ENCODE peak calls at places on chromosomes 13 and 19, in nine cellular contexts. C, N, X, L, Z, Y, S, P and Q are unnamed samples.
A peak's percentile ranks its signal among the peaks of the same experiment; 100 is the strongest.

GRCh38 chr19:16463991-16464575 is 7.7 kb downstream of the EPS15L1 start:
- DNase-seq in C (no peak), N (peak; percentile 69), X (no peak), L (no peak), Z (no peak), Y (no peak), S (peak; percentile 67), P (no peak), Q (no peak)

GRCh38 chr19:15115080-15115479 is 7.9 kb downstream of the SYDE1 start:
- DNase-seq in C (no peak), N (no peak), X (no peak), L (no peak), Z (no peak), Y (peak; percentile 49), S (no peak), P (peak; percentile 75), Q (no peak)

GRCh38 chr13:54733639-54734038 is 1705.0 kb downstream of the OLFM4 start:
- DNase-seq in C (peak; percentile 3), N (peak; percentile 24), X (no peak), L (no peak), Z (no peak), Y (no peak), S (no peak), P (no peak), Q (no peak)

GRCh38 chr19:38877781-38878574 is at the start of gene RINL:
- DNase-seq in C (peak; percentile 80), N (no peak), X (peak; percentile 26), L (peak; percentile 52), Z (peak; percentile 49), Y (no peak), S (no peak), P (peak; percentile 42), Q (no peak)

GRCh38 chr13:94433055-94433947 is 46.2 kb downstream of the DCT start:
- DNase-seq in C (no peak), N (peak; percentile 86), X (peak; percentile 9), L (no peak), Z (no peak), Y (no peak), S (no peak), P (no peak), Q (peak; percentile 46)

GRCh38 chr19:48149430-48149829 is 20.7 kb downstream of the LIG1 start:
- DNase-seq in C (no peak), N (no peak), X (no peak), L (no peak), Z (no peak), Y (no peak), S (no peak), P (no peak), Q (no peak)

GRCh38 chr19:5312058-5312457 is 28.6 kb downstream of the PTPRS start:
- DNase-seq in C (no peak), N (no peak), X (no peak), L (no peak), Z (no peak), Y (no peak), S (no peak), P (no peak), Q (no peak)

GRCh38 chr19:36151144-36152051 is 849 bp downstream of the COX7A1 start:
- DNase-seq in C (no peak), N (no peak), X (no peak), L (no peak), Z (no peak), Y (no peak), S (no peak), P (peak; percentile 67), Q (no peak)

GRCh38 chr13:97211357-97211756 is 10.8 kb upstream of the MBNL2 start:
- DNase-seq in C (no peak), N (no peak), X (no peak), L (no peak), Z (no peak), Y (no peak), S (no peak), P (no peak), Q (no peak)

GRCh38 chr13:75985132-75985531 is 349.0 kb downstream of the LMO7 start:
- DNase-seq in C (no peak), N (peak; percentile 72), X (no peak), L (no peak), Z (no peak), Y (no peak), S (no peak), P (no peak), Q (no peak)

GRCh38 chr13:79457948-79458347 is 23.0 kb upstream of the NDFIP2 start:
- DNase-seq in C (no peak), N (no peak), X (peak; percentile 79), L (no peak), Z (no peak), Y (peak; percentile 43), S (no peak), P (peak; percentile 26), Q (no peak)

GRCh38 chr13:60572003-60572792 is 175.2 kb downstream of the TDRD3 start:
- DNase-seq in C (no peak), N (no peak), X (peak; percentile 81), L (no peak), Z (no peak), Y (peak; percentile 47), S (no peak), P (peak; percentile 77), Q (no peak)

GRCh38 chr13:74270018-74270417 is 135.8 kb upstream of the KLF12 start:
- DNase-seq in C (no peak), N (no peak), X (no peak), L (no peak), Z (no peak), Y (no peak), S (no peak), P (no peak), Q (no peak)

GRCh38 chr19:33441277-33441699 is 67.8 kb downstream of the CEBPG start:
- DNase-seq in C (no peak), N (no peak), X (no peak), L (no peak), Z (no peak), Y (no peak), S (no peak), P (no peak), Q (no peak)

GRCh38 chr13:29457299-29457698 is 138.2 kb downstream of the SLC7A1 start:
- DNase-seq in C (no peak), N (no peak), X (peak; percentile 47), L (no peak), Z (no peak), Y (peak; percentile 52), S (peak; percentile 72), P (peak; percentile 8), Q (no peak)